ENCODE peak calls at places on chromosomes 5 and 9, in four cellular contexts. L, H, P and G are unnamed samples.

GRCh38 chr9:116945817-116946216 is 258.7 kb downstream of the TRIM32 start:
- DNase-seq in L (no peak), H (no peak), P (no peak), G (no peak)

GRCh38 chr9:35923927-35924763 is 14.9 kb downstream of the SPAAR start:
- DNase-seq in L (no peak), H (no peak), P (peak), G (no peak)

GRCh38 chr9:93292664-93293328 is 108.9 kb downstream of the WNK2 start:
- DNase-seq in L (no peak), H (no peak), P (no peak), G (no peak)

GRCh38 chr9:91138760-91139159 is 223.0 kb downstream of the AUH start:
- DNase-seq in L (no peak), H (no peak), P (no peak), G (no peak)

GRCh38 chr5:132496631-132497487 is 6.3 kb upstream of the IRF1 start:
- DNase-seq in L (peak), H (peak), P (peak), G (peak)

GRCh38 chr5:151251001-151251551 is 1.9 kb upstream of the GM2A start:
- DNase-seq in L (no peak), H (no peak), P (peak), G (no peak)

GRCh38 chr9:105886136-105886535 is 191.8 kb downstream of the TMEM38B start:
- DNase-seq in L (no peak), H (no peak), P (no peak), G (no peak)

GRCh38 chr5:151897017-151897552 is 27.6 kb downstream of the GLRA1 start:
- DNase-seq in L (no peak), H (no peak), P (no peak), G (no peak)